ENCODE peak calls at places on chromosome 1, in seven cellular contexts. One of them, this sample, is unnamed.

GRCh38 chr1:208387908-208388756 is 143.9 kb upstream of the PLXNA2 start:
- DNase-seq in neural progenitor cell: no peak
- DNase-seq in astrocyte: no peak
- DNase-seq in GM23338: no peak
- DNase-seq in OCI-LY7: no peak
- DNase-seq in PC-9: no peak
- DNase-seq in endothelial cell of umbilical vein: no peak
- DNase-seq in this sample: no peak

GRCh38 chr1:51566260-51566659 is 47.2 kb upstream of the EPS15 start:
- DNase-seq in OCI-LY7: no peak
- DNase-seq in PC-9: no peak
- DNase-seq in astrocyte: no peak
- DNase-seq in endothelial cell of umbilical vein: no peak
- DNase-seq in GM23338: no peak
- DNase-seq in neural progenitor cell: no peak
- DNase-seq in this sample: no peak

GRCh38 chr1:105838071-105838470 is 1218.4 kb upstream of the PRMT6 start:
- DNase-seq in OCI-LY7: no peak
- DNase-seq in neural progenitor cell: no peak
- DNase-seq in endothelial cell of umbilical vein: no peak
- DNase-seq in GM23338: no peak
- DNase-seq in astrocyte: no peak
- DNase-seq in PC-9: no peak
- DNase-seq in this sample: no peak

GRCh38 chr1:20590313-20590777 is 1.4 kb downstream of the CDA start:
- DNase-seq in endothelial cell of umbilical vein: no peak
- DNase-seq in neural progenitor cell: no peak
- DNase-seq in OCI-LY7: no peak
- DNase-seq in GM23338: no peak
- DNase-seq in PC-9: peak
- DNase-seq in astrocyte: no peak
- DNase-seq in this sample: no peak

GRCh38 chr1:153509036-153509435 is 26.8 kb downstream of the S100A6 start:
- DNase-seq in OCI-LY7: no peak
- DNase-seq in GM23338: no peak
- DNase-seq in PC-9: no peak
- DNase-seq in endothelial cell of umbilical vein: no peak
- DNase-seq in astrocyte: no peak
- DNase-seq in neural progenitor cell: no peak
- DNase-seq in this sample: no peak

GRCh38 chr1:222171005-222171404 is 376.9 kb downstream of the HHIPL2 start:
- DNase-seq in PC-9: peak
- DNase-seq in OCI-LY7: peak
- DNase-seq in GM23338: peak
- DNase-seq in endothelial cell of umbilical vein: no peak
- DNase-seq in neural progenitor cell: peak
- DNase-seq in astrocyte: peak
- DNase-seq in this sample: peak

GRCh38 chr1:177948336-177948972 is 21.4 kb downstream of the SEC16B start:
- DNase-seq in astrocyte: peak
- DNase-seq in PC-9: peak
- DNase-seq in neural progenitor cell: peak
- DNase-seq in OCI-LY7: peak
- DNase-seq in GM23338: peak
- DNase-seq in endothelial cell of umbilical vein: peak
- DNase-seq in this sample: no peak

GRCh38 chr1:87941292-87941946 is 612.7 kb downstream of the LMO4 start:
- DNase-seq in neural progenitor cell: peak
- DNase-seq in PC-9: no peak
- DNase-seq in OCI-LY7: no peak
- DNase-seq in astrocyte: no peak
- DNase-seq in GM23338: peak
- DNase-seq in endothelial cell of umbilical vein: no peak
- DNase-seq in this sample: no peak

GRCh38 chr1:2132222-2133038 is 62.1 kb downstream of the FAAP20 start:
- DNase-seq in astrocyte: peak
- DNase-seq in neural progenitor cell: peak
- DNase-seq in GM23338: peak
- DNase-seq in PC-9: peak
- DNase-seq in OCI-LY7: no peak
- DNase-seq in endothelial cell of umbilical vein: peak
- DNase-seq in this sample: no peak

GRCh38 chr1:228182296-228183030 is 16.9 kb downstream of the IBA57 start:
- DNase-seq in PC-9: no peak
- DNase-seq in OCI-LY7: no peak
- DNase-seq in neural progenitor cell: no peak
- DNase-seq in endothelial cell of umbilical vein: no peak
- DNase-seq in GM23338: no peak
- DNase-seq in astrocyte: no peak
- DNase-seq in this sample: no peak

GRCh38 chr1:75501565-75501964 is 109.3 kb downstream of the SLC44A5 start:
- DNase-seq in OCI-LY7: no peak
- DNase-seq in neural progenitor cell: no peak
- DNase-seq in GM23338: no peak
- DNase-seq in astrocyte: no peak
- DNase-seq in endothelial cell of umbilical vein: no peak
- DNase-seq in PC-9: no peak
- DNase-seq in this sample: no peak

GRCh38 chr1:23263380-23263887 is 46.1 kb upstream of the HTR1D start:
- DNase-seq in astrocyte: no peak
- DNase-seq in neural progenitor cell: peak
- DNase-seq in OCI-LY7: no peak
- DNase-seq in endothelial cell of umbilical vein: no peak
- DNase-seq in PC-9: no peak
- DNase-seq in GM23338: peak
- DNase-seq in this sample: no peak

GRCh38 chr1:179820216-179820970 is 57.2 kb downstream of the TOR1AIP2 start:
- DNase-seq in neural progenitor cell: no peak
- DNase-seq in astrocyte: no peak
- DNase-seq in GM23338: no peak
- DNase-seq in endothelial cell of umbilical vein: no peak
- DNase-seq in OCI-LY7: no peak
- DNase-seq in PC-9: no peak
- DNase-seq in this sample: no peak

GRCh38 chr1:109938556-109938955 is 27.9 kb downstream of the CSF1 start:
- DNase-seq in PC-9: no peak
- DNase-seq in GM23338: no peak
- DNase-seq in endothelial cell of umbilical vein: no peak
- DNase-seq in OCI-LY7: no peak
- DNase-seq in astrocyte: no peak
- DNase-seq in neural progenitor cell: no peak
- DNase-seq in this sample: no peak

GRCh38 chr1:172938676-172939075 is 112.1 kb downstream of the TNFSF18 start:
- DNase-seq in neural progenitor cell: no peak
- DNase-seq in endothelial cell of umbilical vein: no peak
- DNase-seq in PC-9: no peak
- DNase-seq in astrocyte: peak
- DNase-seq in GM23338: no peak
- DNase-seq in OCI-LY7: no peak
- DNase-seq in this sample: no peak

GRCh38 chr1:56255516-56256181 is 323.7 kb downstream of the PLPP3 start:
- DNase-seq in PC-9: no peak
- DNase-seq in endothelial cell of umbilical vein: no peak
- DNase-seq in astrocyte: peak
- DNase-seq in GM23338: no peak
- DNase-seq in neural progenitor cell: no peak
- DNase-seq in OCI-LY7: no peak
- DNase-seq in this sample: no peak

GRCh38 chr1:98325646-98326441 is 335.7 kb upstream of the SNX7 start:
- DNase-seq in OCI-LY7: no peak
- DNase-seq in GM23338: no peak
- DNase-seq in PC-9: peak
- DNase-seq in astrocyte: peak
- DNase-seq in endothelial cell of umbilical vein: peak
- DNase-seq in neural progenitor cell: no peak
- DNase-seq in this sample: no peak

GRCh38 chr1:228306275-228307217 is 98.7 kb downstream of the OBSCN start:
- DNase-seq in PC-9: no peak
- DNase-seq in GM23338: no peak
- DNase-seq in OCI-LY7: no peak
- DNase-seq in astrocyte: no peak
- DNase-seq in endothelial cell of umbilical vein: no peak
- DNase-seq in neural progenitor cell: no peak
- DNase-seq in this sample: no peak

GRCh38 chr1:198496216-198497143 is 44.0 kb downstream of the ATP6V1G3 start:
- DNase-seq in OCI-LY7: no peak
- DNase-seq in PC-9: peak
- DNase-seq in GM23338: no peak
- DNase-seq in endothelial cell of umbilical vein: peak
- DNase-seq in astrocyte: peak
- DNase-seq in neural progenitor cell: no peak
- DNase-seq in this sample: no peak

GRCh38 chr1:155309423-155310021 is 856 bp downstream of the FDPS start:
- DNase-seq in PC-9: peak
- DNase-seq in endothelial cell of umbilical vein: peak
- DNase-seq in GM23338: no peak
- DNase-seq in astrocyte: no peak
- DNase-seq in neural progenitor cell: peak
- DNase-seq in OCI-LY7: peak
- DNase-seq in this sample: no peak

GRCh38 chr1:234213576-234214128 is 159.6 kb upstream of the COA6 start:
- DNase-seq in OCI-LY7: no peak
- DNase-seq in astrocyte: no peak
- DNase-seq in PC-9: no peak
- DNase-seq in neural progenitor cell: peak
- DNase-seq in GM23338: no peak
- DNase-seq in endothelial cell of umbilical vein: no peak
- DNase-seq in this sample: no peak
- H2AFZ ChIP-seq in OCI-LY7: no peak
- H2AFZ ChIP-seq in astrocyte: peak
- H2AFZ ChIP-seq in PC-9: peak
- H2AFZ ChIP-seq in neural progenitor cell: peak
- H2AFZ ChIP-seq in GM23338: peak
- H2AFZ ChIP-seq in endothelial cell of umbilical vein: no peak
- H2AFZ ChIP-seq in this sample: peak

GRCh38 chr1:47440849-47441170 is 3.0 kb downstream of the FOXD2 start:
- DNase-seq in astrocyte: no peak
- DNase-seq in OCI-LY7: no peak
- DNase-seq in neural progenitor cell: no peak
- DNase-seq in PC-9: no peak
- DNase-seq in GM23338: no peak
- DNase-seq in endothelial cell of umbilical vein: no peak
- DNase-seq in this sample: no peak
- H3K27ac ChIP-seq in astrocyte: no peak
- H3K27ac ChIP-seq in OCI-LY7: no peak
- H3K27ac ChIP-seq in neural progenitor cell: no peak
- H3K27ac ChIP-seq in PC-9: no peak
- H3K27ac ChIP-seq in GM23338: no peak
- H3K27ac ChIP-seq in endothelial cell of umbilical vein: no peak
- H3K27ac ChIP-seq in this sample: no peak

DNA sequence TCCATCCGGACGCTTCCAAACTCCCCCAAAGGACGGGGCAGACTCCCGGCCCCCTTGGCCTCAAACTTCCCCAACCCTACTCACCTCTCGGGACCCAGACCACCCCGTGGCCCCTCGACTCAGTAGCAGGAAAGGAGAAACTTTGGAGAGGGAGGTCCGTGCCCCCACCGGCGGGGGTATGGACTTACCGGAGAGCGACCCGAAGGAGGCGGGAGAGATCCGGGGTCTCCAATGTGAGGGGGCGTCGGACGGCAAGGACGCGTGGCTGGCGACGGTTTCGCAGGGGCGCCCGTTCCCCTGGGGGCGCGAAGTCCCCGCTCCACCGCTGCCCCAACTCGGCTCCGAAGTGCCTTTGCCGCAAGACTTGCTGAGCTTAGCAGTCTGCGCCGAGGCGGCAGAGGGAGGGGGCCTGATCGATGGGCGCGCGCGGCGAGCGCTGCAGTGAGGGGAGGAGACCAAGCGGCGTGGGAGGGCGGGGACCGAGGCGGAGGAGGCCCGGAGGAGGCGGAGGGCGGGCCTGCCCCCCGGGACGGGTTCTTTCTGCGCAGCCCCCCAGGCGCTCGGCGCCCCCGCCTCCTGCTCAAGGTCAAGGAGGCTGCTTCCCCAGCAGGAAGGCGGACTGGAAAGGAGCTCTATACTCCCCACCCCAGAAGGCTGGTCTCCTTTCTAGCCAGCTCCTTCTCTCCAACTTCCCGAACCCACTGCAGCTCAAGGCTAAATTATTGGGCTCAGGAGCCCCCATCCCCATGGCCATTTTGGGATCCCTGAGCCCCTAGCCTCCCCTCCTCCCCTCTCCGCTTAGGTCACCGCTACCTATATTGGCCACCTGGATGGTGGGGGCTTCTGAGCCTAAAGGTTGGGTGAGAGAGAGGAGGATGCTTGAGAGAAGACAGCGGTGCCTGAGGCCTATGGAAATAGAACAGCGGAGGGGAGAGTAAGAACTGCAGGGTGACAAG is at the start of gene SYT2:
- DNase-seq in OCI-LY7: no peak
- DNase-seq in astrocyte: no peak
- DNase-seq in PC-9: no peak
- DNase-seq in neural progenitor cell: peak
- DNase-seq in endothelial cell of umbilical vein: peak
- DNase-seq in GM23338: peak
- DNase-seq in this sample: no peak
- H2AFZ ChIP-seq in OCI-LY7: no peak
- H2AFZ ChIP-seq in astrocyte: peak
- H2AFZ ChIP-seq in PC-9: no peak
- H2AFZ ChIP-seq in neural progenitor cell: peak
- H2AFZ ChIP-seq in endothelial cell of umbilical vein: peak
- H2AFZ ChIP-seq in GM23338: peak
- H2AFZ ChIP-seq in this sample: no peak

DNA sequence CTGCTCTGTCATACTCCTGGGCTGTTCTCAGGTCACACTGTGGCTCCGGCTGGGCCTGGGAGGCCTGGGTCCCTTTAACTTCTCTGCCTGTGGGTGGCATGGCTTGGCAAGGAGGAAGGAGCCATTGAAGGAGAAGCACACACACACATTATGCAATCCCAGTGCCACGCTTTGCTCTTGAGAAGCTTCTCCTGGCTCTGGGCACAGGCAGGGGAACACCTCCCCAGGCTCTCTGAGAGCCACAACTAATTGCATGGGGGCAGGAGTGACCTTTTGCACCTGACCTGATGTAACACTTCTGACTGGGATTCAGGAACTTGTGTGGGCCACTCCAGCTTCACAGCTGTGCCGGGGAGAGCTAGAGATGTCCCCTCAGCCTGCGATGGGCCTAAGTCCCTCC is 23.1 kb downstream of the LGR6 start:
- DNase-seq in endothelial cell of umbilical vein: no peak
- DNase-seq in neural progenitor cell: no peak
- DNase-seq in GM23338: no peak
- DNase-seq in OCI-LY7: no peak
- DNase-seq in PC-9: no peak
- DNase-seq in astrocyte: no peak
- DNase-seq in this sample: no peak
- H3K27ac ChIP-seq in endothelial cell of umbilical vein: no peak
- H3K27ac ChIP-seq in neural progenitor cell: no peak
- H3K27ac ChIP-seq in GM23338: no peak
- H3K27ac ChIP-seq in OCI-LY7: no peak
- H3K27ac ChIP-seq in PC-9: no peak
- H3K27ac ChIP-seq in astrocyte: no peak
- H3K27ac ChIP-seq in this sample: no peak

This sample was measured in GM12878.